ENCODE peak calls at places on chromosomes 6 and 20, in five cellular contexts. W, Y, G, A and O are unnamed samples.

GRCh38 chr20:4026093-4026601 is 10.8 kb upstream of the RNF24 start:
- DNase-seq in G (no peak), A (no peak), Y (peak), W (no peak), O (no peak)

GRCh38 chr6:118980063-118980462 is 45.1 kb upstream of the MCM9 start:
- DNase-seq in W (no peak), Y (peak), G (no peak), A (no peak), O (no peak)

GRCh38 chr6:49457771-49458170 is 5.3 kb downstream of the MMUT start:
- DNase-seq in G (no peak), W (no peak), Y (peak), A (no peak), O (no peak)

GRCh38 chr6:9842004-9842720 is 572.7 kb downstream of the TFAP2A start:
- DNase-seq in A (no peak), W (no peak), G (no peak), Y (no peak), O (no peak)

GRCh38 chr6:320351-321157 is 28.3 kb downstream of the DUSP22 start:
- DNase-seq in G (no peak), Y (no peak), W (no peak), A (no peak), O (no peak)

GRCh38 chr6:52546192-52546591 is 30.7 kb downstream of the TRAM2 start:
- DNase-seq in Y (no peak), G (no peak), W (no peak), A (no peak), O (no peak)

GRCh38 chr20:43666376-43667328 is at the start of gene MYBL2:
- DNase-seq in W (peak), A (peak), Y (peak), G (peak), O (peak)

GRCh38 chr6:44828780-44829179 is 441.3 kb downstream of the CDC5L start:
- DNase-seq in W (no peak), G (no peak), Y (no peak), A (no peak), O (no peak)

GRCh38 chr6:43779864-43780260 is 9.9 kb downstream of the VEGFA start:
- DNase-seq in G (no peak), Y (no peak), A (no peak), W (no peak), O (no peak)

GRCh38 chr6:29376003-29376402 is 912 bp upstream of the OR12D3 start:
- DNase-seq in A (no peak), Y (peak), W (no peak), G (peak), O (no peak)

GRCh38 chr6:129102741-129103140 is 219.8 kb downstream of the LAMA2 start:
- DNase-seq in G (no peak), W (no peak), A (no peak), Y (no peak), O (no peak)

GRCh38 chr6:89243331-89243629 is 26.1 kb upstream of the GABRR1 start:
- DNase-seq in A (no peak), W (no peak), G (no peak), Y (peak), O (no peak)

GRCh38 chr20:7231303-7231702 is 463.8 kb downstream of the BMP2 start:
- DNase-seq in Y (no peak), G (no peak), W (no peak), A (no peak), O (no peak)

GRCh38 chr20:56582557-56582956 is 46.5 kb upstream of the TFAP2C start:
- DNase-seq in G (no peak), Y (no peak), W (no peak), A (no peak), O (no peak)

GRCh38 chr6:2963756-2964155 is 7.6 kb downstream of the SERPINB6 start:
- DNase-seq in A (no peak), W (no peak), Y (no peak), G (no peak), O (no peak)

GRCh38 chr6:111791415-111791814 is 81.8 kb downstream of the FYN start:
- DNase-seq in G (no peak), W (no peak), Y (peak), A (no peak), O (no peak)

GRCh38 chr20:44810391-44811149 is at the start of gene RIMS4:
- DNase-seq in A (no peak), W (peak), Y (peak), G (no peak), O (no peak)

GRCh38 chr6:82248233-82248735 is 740 bp upstream of the IBTK start:
- DNase-seq in G (peak), W (no peak), Y (peak), A (no peak), O (no peak)